ENCODE peak calls at places on chromosome 16, in eight cellular contexts. Q is psoas muscle, D is lung, A is cardiac muscle cell, T is IMR-90, F is heart left ventricle, K is neural progenitor cell, U is AG04450. Y is an unnamed sample.

GRCh38 chr16:65070831-65071230 is 51.0 kb downstream of the CDH11 start:
- DNase-seq in F (no peak), Q (peak; percentile 69), U (peak; percentile 90), K (no peak), D (peak; percentile 43), T (peak; percentile 99), A (peak; percentile 97), Y (peak; percentile 52)

GRCh38 chr16:66568355-66568754 is 2.1 kb downstream of the CMTM1 start:
- DNase-seq in Q (no peak), K (no peak), T (peak; percentile 57), A (no peak), U (no peak), D (no peak), F (no peak), Y (no peak)

GRCh38 chr16:16148755-16149154 is 74.5 kb downstream of the ABCC6 start:
- DNase-seq in Q (no peak), K (no peak), U (no peak), F (no peak), A (no peak), D (no peak), T (no peak), Y (no peak)

GRCh38 chr16:19084879-19085278 is 17.5 kb downstream of the COQ7 start:
- DNase-seq in U (no peak), T (no peak), Q (no peak), K (no peak), F (no peak), A (no peak), D (no peak), Y (no peak)

GRCh38 chr16:75580-76501 is 2.2 kb upstream of the MPG start:
- DNase-seq in K (peak; percentile 54), U (no peak), Q (peak; percentile 85), T (peak; percentile 86), D (peak; percentile 73), A (peak; percentile 95), F (peak; percentile 89), Y (peak; percentile 71)

GRCh38 chr16:13056607-13057006 is 155.2 kb downstream of the SHISA9 start:
- DNase-seq in A (no peak), Q (no peak), D (no peak), T (no peak), K (no peak), U (no peak), F (no peak), Y (no peak)

GRCh38 chr16:27080870-27081269 is 14.1 kb downstream of the C16orf82 start:
- DNase-seq in T (no peak), U (no peak), Q (no peak), K (peak; percentile 48), F (no peak), D (no peak), A (peak; percentile 11), Y (no peak)

GRCh38 chr16:51327001-51327400 is 175.9 kb upstream of the SALL1 start:
- DNase-seq in Q (no peak), U (peak; percentile 8), A (peak; percentile 58), F (no peak), D (no peak), K (no peak), T (peak; percentile 68), Y (no peak)

GRCh38 chr16:4612977-4613635 is 1.6 kb downstream of the UBALD1 start:
- DNase-seq in U (no peak), F (no peak), A (peak; percentile 6), Q (no peak), T (no peak), K (no peak), D (no peak), Y (no peak)

GRCh38 chr16:58684001-58684353 is 593 bp downstream of the SLC38A7 start:
- DNase-seq in A (peak; percentile 36), T (peak; percentile 10), U (no peak), Q (no peak), F (no peak), K (no peak), D (no peak), Y (no peak)

GRCh38 chr16:28217326-28217725 is 5.6 kb upstream of the XPO6 start:
- DNase-seq in F (no peak), K (no peak), U (no peak), T (no peak), Q (no peak), D (no peak), A (no peak), Y (no peak)

GRCh38 chr16:1757714-1758461 is 13.5 kb downstream of the NME3 start:
- DNase-seq in U (no peak), T (no peak), K (no peak), Q (no peak), F (no peak), D (no peak), A (no peak), Y (peak; percentile 64)

GRCh38 chr16:4217246-4218131 is 24.4 kb downstream of the SRL start:
- DNase-seq in A (peak; percentile 70), T (peak; percentile 27), D (no peak), F (peak; percentile 84), Q (peak; percentile 62), U (no peak), K (peak; percentile 32), Y (peak; percentile 29)

GRCh38 chr16:68289621-68290329 is 21.0 kb downstream of the SLC7A6OS start:
- DNase-seq in A (peak; percentile 39), U (no peak), F (no peak), T (no peak), K (no peak), Q (no peak), D (no peak), Y (no peak)

GRCh38 chr16:24685539-24686432 is 43.7 kb upstream of the TNRC6A start:
- DNase-seq in Q (peak; percentile 64), U (no peak), T (peak; percentile 82), D (no peak), A (peak; percentile 93), F (peak; percentile 62), K (peak; percentile 48), Y (peak; percentile 55)

GRCh38 chr16:66103245-66103644 is 263.2 kb upstream of the CDH5 start:
- DNase-seq in Q (no peak), F (no peak), D (no peak), K (no peak), U (no peak), T (peak; percentile 58), A (peak; percentile 82), Y (no peak)

DNA sequence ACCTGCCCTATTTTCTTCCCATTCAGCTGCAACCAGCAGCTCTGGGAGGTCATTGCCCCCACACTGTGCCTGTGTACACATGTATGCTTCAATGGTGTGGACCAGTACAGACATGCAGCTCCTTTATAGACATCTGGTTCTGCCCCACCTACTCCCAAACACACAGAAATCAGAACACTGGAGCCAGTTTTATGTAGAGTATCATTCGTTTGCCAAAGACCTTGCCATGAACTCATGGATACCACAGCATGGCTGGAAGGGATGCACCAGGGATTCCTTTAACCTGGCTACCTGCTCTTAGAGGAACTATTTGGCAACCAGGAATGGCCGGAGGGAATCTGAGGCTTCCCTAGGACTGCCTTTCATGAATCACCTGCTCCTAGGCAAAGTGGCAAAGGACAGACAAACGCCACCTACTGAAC is 60.4 kb downstream of the ZFHX3 start:
- DNase-seq in U (no peak), Q (no peak), T (no peak), D (no peak), K (no peak), F (no peak), A (no peak), Y (no peak)
- H3K27ac ChIP-seq in U (no peak overlapping the region), Q (peak overlapping the region; percentile 97), T (no peak overlapping the region), D (peak overlapping the region; percentile 19), K (no peak overlapping the region), F (no peak overlapping the region), A (no peak overlapping the region), Y (no peak overlapping the region)

GRCh38 chr16:3182608-3183444 is 5.2 kb upstream of the OR1F1 start:
- DNase-seq in T (peak; percentile 55), U (no peak), K (peak; percentile 73), A (peak; percentile 57), D (no peak), Q (no peak), F (no peak), Y (peak; percentile 35)
- H3K27me3 ChIP-seq in T (peaks cover 26% of the 10 kb centered on the region), U (peaks cover 25% of the 10 kb centered on the region), K (peaks cover 98% of the 10 kb centered on the region), A (peaks cover 98% of the 10 kb centered on the region), D (no peaks in the 10 kb centered on the region), Q (peaks cover 51% of the 10 kb centered on the region), F (peaks cover 84% of the 10 kb centered on the region), Y (peaks cover 100% of the 10 kb centered on the region)

GRCh38 chr16:7303014-7303676 is 29.5 kb upstream of the RBFOX1 start:
- DNase-seq in U (no peak), K (peak; percentile 75), F (peak; percentile 66), A (no peak), D (no peak), T (no peak), Q (no peak), Y (no peak)
- TF ChIP-seq CTCF in U (no peak), K (peak; percentile 30), F (peak; percentile 26), A (no peak), D (no peak), T (no peak), Q (peak; percentile 15), Y (no peak)

DNA sequence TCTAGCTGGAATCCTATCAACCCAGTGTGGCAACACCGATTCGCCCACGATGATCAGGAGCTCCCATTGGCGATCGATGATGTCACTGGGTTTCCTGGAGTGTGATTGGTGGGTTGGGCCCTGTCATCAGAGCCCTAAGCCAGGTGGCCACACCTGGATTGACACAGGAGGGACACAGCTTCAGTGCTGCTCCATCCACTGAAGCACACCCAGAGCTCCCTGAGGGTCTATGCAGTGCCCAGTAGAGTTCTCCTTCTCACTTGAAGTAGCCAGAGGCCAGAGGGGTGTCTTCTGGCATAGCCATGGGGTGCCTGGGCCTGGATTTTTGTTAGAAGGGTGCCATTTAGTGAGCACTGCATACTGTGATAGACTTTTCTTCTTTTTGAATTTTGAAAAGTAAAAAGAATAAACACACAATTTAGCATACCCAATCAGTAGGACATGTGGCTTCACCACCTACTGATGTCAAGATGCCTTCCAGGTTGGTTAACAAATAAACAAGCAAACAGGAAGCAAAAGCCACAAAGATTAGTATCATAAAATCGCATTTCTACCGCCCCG is 77.6 kb downstream of the CMIP start:
- DNase-seq in D (no peak), T (no peak), K (no peak), Q (no peak), A (no peak), U (no peak), F (no peak), Y (no peak)
- H3K27ac ChIP-seq in D (peak overlapping the region; percentile 59), T (no peak overlapping the region), K (no peak overlapping the region), Q (no peak overlapping the region), A (no peak overlapping the region), U (no peak overlapping the region), F (no peak overlapping the region), Y (no peak overlapping the region)

GRCh38 chr16:54286330-54287017 is at the start of gene IRX3:
- DNase-seq in F (peak; percentile 91), T (peak; percentile 4), U (no peak), D (peak; percentile 91), A (peak; percentile 91), Q (peak; percentile 69), K (peak; percentile 96), Y (peak; percentile 13)

GRCh38 chr16:54284319-54284930 is 2.2 kb downstream of the IRX3 start:
- DNase-seq in T (no peak), U (no peak), A (no peak), F (no peak), K (peak; percentile 72), Q (no peak), D (no peak), Y (peak; percentile 15)

GRCh38 chr16:54286067-54286329 is 589 bp downstream of the IRX3 start:
- DNase-seq in U (no peak), D (no peak), T (no peak), Q (no peak), F (no peak), A (no peak), K (no peak), Y (no peak)

GRCh38 chr16:54284931-54285413 is 1.6 kb downstream of the IRX3 start:
- DNase-seq in D (no peak), K (peak; percentile 46), Q (no peak), A (peak; percentile 18), U (no peak), F (peak; percentile 66), T (no peak), Y (no peak)

GRCh38 chr16:54285414-54286066 is 1.0 kb downstream of the IRX3 start:
- DNase-seq in F (peak; percentile 72), A (peak; percentile 50), K (peak; percentile 61), Q (no peak), D (no peak), U (no peak), T (no peak), Y (no peak)
- H3K27me3 ChIP-seq in F (peaks cover 5% of the 10 kb centered on the region), A (peaks cover 5% of the 10 kb centered on the region), K (peaks cover 89% of the 10 kb centered on the region), Q (no peaks in the 10 kb centered on the region), D (peaks cover 4% of the 10 kb centered on the region), U (peaks cover 86% of the 10 kb centered on the region), T (peaks cover 96% of the 10 kb centered on the region), Y (peaks cover 100% of the 10 kb centered on the region)

Y was measured in transverse colon.